ENCODE peak calls at places on chromosomes 12 and 14, in ten cellular contexts. One of them, this sample, is unnamed.

GRCh38 chr14:90808759-90809529 is 7.3 kb downstream of the TTC7B start:
- DNase-seq in A673: no peak
- DNase-seq in lung: no peak
- DNase-seq in pancreas: no peak
- DNase-seq in HFF-Myc: no peak
- DNase-seq in cardiac muscle cell: no peak
- DNase-seq in CD8-positive, alpha-beta T cell: no peak
- DNase-seq in lower lobe of right lung: no peak
- DNase-seq in tibial artery: no peak
- DNase-seq in fibroblast of lung: peak
- DNase-seq in this sample: no peak

GRCh38 chr12:10362828-10363664 is 26.8 kb downstream of the KLRK1 start:
- DNase-seq in fibroblast of lung: peak
- DNase-seq in cardiac muscle cell: no peak
- DNase-seq in lower lobe of right lung: no peak
- DNase-seq in HFF-Myc: no peak
- DNase-seq in A673: no peak
- DNase-seq in pancreas: no peak
- DNase-seq in lung: no peak
- DNase-seq in tibial artery: no peak
- DNase-seq in CD8-positive, alpha-beta T cell: no peak
- DNase-seq in this sample: no peak

GRCh38 chr14:91068642-91069041 is 8.2 kb upstream of the RPS6KA5 start:
- DNase-seq in tibial artery: no peak
- DNase-seq in CD8-positive, alpha-beta T cell: no peak
- DNase-seq in cardiac muscle cell: no peak
- DNase-seq in lung: no peak
- DNase-seq in A673: no peak
- DNase-seq in fibroblast of lung: peak
- DNase-seq in pancreas: no peak
- DNase-seq in HFF-Myc: no peak
- DNase-seq in lower lobe of right lung: no peak
- DNase-seq in this sample: no peak

GRCh38 chr12:67710582-67710981 is 62.0 kb downstream of the DYRK2 start:
- DNase-seq in cardiac muscle cell: no peak
- DNase-seq in A673: no peak
- DNase-seq in CD8-positive, alpha-beta T cell: no peak
- DNase-seq in pancreas: peak
- DNase-seq in tibial artery: peak
- DNase-seq in fibroblast of lung: peak
- DNase-seq in lower lobe of right lung: no peak
- DNase-seq in HFF-Myc: peak
- DNase-seq in lung: no peak
- DNase-seq in this sample: peak

GRCh38 chr12:51827925-51828818 is 20.3 kb downstream of the FIGNL2 start:
- DNase-seq in CD8-positive, alpha-beta T cell: no peak
- DNase-seq in fibroblast of lung: peak
- DNase-seq in lower lobe of right lung: peak
- DNase-seq in HFF-Myc: no peak
- DNase-seq in tibial artery: no peak
- DNase-seq in A673: no peak
- DNase-seq in cardiac muscle cell: no peak
- DNase-seq in lung: peak
- DNase-seq in pancreas: no peak
- DNase-seq in this sample: peak

GRCh38 chr12:106106129-106106566 is 32.6 kb downstream of the NUAK1 start:
- DNase-seq in cardiac muscle cell: no peak
- DNase-seq in pancreas: no peak
- DNase-seq in A673: no peak
- DNase-seq in tibial artery: no peak
- DNase-seq in lung: no peak
- DNase-seq in lower lobe of right lung: no peak
- DNase-seq in fibroblast of lung: peak
- DNase-seq in CD8-positive, alpha-beta T cell: no peak
- DNase-seq in HFF-Myc: no peak
- DNase-seq in this sample: no peak

GRCh38 chr12:52681551-52682380 is 1.6 kb upstream of the KRT1 start:
- DNase-seq in lower lobe of right lung: no peak
- DNase-seq in fibroblast of lung: no peak
- DNase-seq in lung: no peak
- DNase-seq in A673: no peak
- DNase-seq in CD8-positive, alpha-beta T cell: peak
- DNase-seq in cardiac muscle cell: no peak
- DNase-seq in pancreas: no peak
- DNase-seq in HFF-Myc: no peak
- DNase-seq in tibial artery: no peak
- DNase-seq in this sample: no peak

GRCh38 chr12:58530421-58531067 is 389.8 kb downstream of the LRIG3 start:
- DNase-seq in lung: no peak
- DNase-seq in CD8-positive, alpha-beta T cell: no peak
- DNase-seq in A673: no peak
- DNase-seq in tibial artery: no peak
- DNase-seq in cardiac muscle cell: no peak
- DNase-seq in lower lobe of right lung: no peak
- DNase-seq in fibroblast of lung: peak
- DNase-seq in HFF-Myc: no peak
- DNase-seq in pancreas: no peak
- DNase-seq in this sample: no peak

GRCh38 chr12:96034631-96035282 is 630 bp downstream of the LTA4H start:
- DNase-seq in tibial artery: peak
- DNase-seq in lung: peak
- DNase-seq in cardiac muscle cell: peak
- DNase-seq in lower lobe of right lung: peak
- DNase-seq in HFF-Myc: no peak
- DNase-seq in A673: peak
- DNase-seq in pancreas: no peak
- DNase-seq in fibroblast of lung: peak
- DNase-seq in CD8-positive, alpha-beta T cell: no peak
- DNase-seq in this sample: peak

GRCh38 chr14:105525861-105526780 is at the start of gene TMEM121:
- DNase-seq in lung: no peak
- DNase-seq in A673: peak
- DNase-seq in tibial artery: no peak
- DNase-seq in lower lobe of right lung: no peak
- DNase-seq in HFF-Myc: no peak
- DNase-seq in fibroblast of lung: no peak
- DNase-seq in cardiac muscle cell: peak
- DNase-seq in pancreas: no peak
- DNase-seq in CD8-positive, alpha-beta T cell: no peak
- DNase-seq in this sample: no peak

GRCh38 chr12:93876360-93876759 is 199.2 kb downstream of the CRADD start:
- DNase-seq in CD8-positive, alpha-beta T cell: no peak
- DNase-seq in fibroblast of lung: no peak
- DNase-seq in HFF-Myc: no peak
- DNase-seq in A673: no peak
- DNase-seq in cardiac muscle cell: no peak
- DNase-seq in pancreas: no peak
- DNase-seq in tibial artery: no peak
- DNase-seq in lung: no peak
- DNase-seq in lower lobe of right lung: no peak
- DNase-seq in this sample: no peak

GRCh38 chr12:89544730-89545184 is 18.9 kb upstream of the POC1B start:
- DNase-seq in lung: peak
- DNase-seq in HFF-Myc: peak
- DNase-seq in tibial artery: peak
- DNase-seq in fibroblast of lung: peak
- DNase-seq in CD8-positive, alpha-beta T cell: no peak
- DNase-seq in pancreas: peak
- DNase-seq in lower lobe of right lung: peak
- DNase-seq in A673: peak
- DNase-seq in cardiac muscle cell: peak
- DNase-seq in this sample: peak

GRCh38 chr14:20757963-20758362 is 10.2 kb upstream of the EDDM3B start:
- DNase-seq in lung: no peak
- DNase-seq in HFF-Myc: no peak
- DNase-seq in lower lobe of right lung: peak
- DNase-seq in tibial artery: no peak
- DNase-seq in fibroblast of lung: no peak
- DNase-seq in pancreas: peak
- DNase-seq in CD8-positive, alpha-beta T cell: peak
- DNase-seq in A673: peak
- DNase-seq in cardiac muscle cell: peak
- DNase-seq in this sample: peak

GRCh38 chr12:47730341-47730744 is 5.1 kb upstream of the ENDOU start:
- DNase-seq in A673: no peak
- DNase-seq in HFF-Myc: no peak
- DNase-seq in lower lobe of right lung: no peak
- DNase-seq in fibroblast of lung: peak
- DNase-seq in lung: no peak
- DNase-seq in pancreas: peak
- DNase-seq in tibial artery: no peak
- DNase-seq in CD8-positive, alpha-beta T cell: no peak
- DNase-seq in cardiac muscle cell: no peak
- DNase-seq in this sample: no peak

GRCh38 chr14:78259831-78260230 is 89.7 kb downstream of the NRXN3 start:
- DNase-seq in tibial artery: no peak
- DNase-seq in fibroblast of lung: peak
- DNase-seq in cardiac muscle cell: no peak
- DNase-seq in A673: no peak
- DNase-seq in lower lobe of right lung: no peak
- DNase-seq in lung: no peak
- DNase-seq in pancreas: no peak
- DNase-seq in HFF-Myc: no peak
- DNase-seq in CD8-positive, alpha-beta T cell: no peak
- DNase-seq in this sample: no peak
- TF ChIP-seq CTCF in tibial artery: no peak
- TF ChIP-seq CTCF in fibroblast of lung: no peak
- TF ChIP-seq CTCF in cardiac muscle cell: no peak
- TF ChIP-seq CTCF in A673: no peak
- TF ChIP-seq CTCF in lower lobe of right lung: no peak
- TF ChIP-seq CTCF in lung: no peak
- TF ChIP-seq CTCF in pancreas: no peak
- TF ChIP-seq CTCF in HFF-Myc: no peak
- TF ChIP-seq CTCF in CD8-positive, alpha-beta T cell: no peak
- TF ChIP-seq CTCF in this sample: no peak

GRCh38 chr14:80271389-80271788 is 60.1 kb upstream of the DIO2 start:
- DNase-seq in CD8-positive, alpha-beta T cell: no peak
- DNase-seq in lower lobe of right lung: no peak
- DNase-seq in fibroblast of lung: no peak
- DNase-seq in lung: no peak
- DNase-seq in HFF-Myc: no peak
- DNase-seq in A673: no peak
- DNase-seq in pancreas: no peak
- DNase-seq in cardiac muscle cell: no peak
- DNase-seq in tibial artery: no peak
- DNase-seq in this sample: no peak
- H3K4me3 ChIP-seq in CD8-positive, alpha-beta T cell: no peak
- H3K4me3 ChIP-seq in lower lobe of right lung: no peak
- H3K4me3 ChIP-seq in fibroblast of lung: no peak
- H3K4me3 ChIP-seq in lung: no peak
- H3K4me3 ChIP-seq in HFF-Myc: no peak
- H3K4me3 ChIP-seq in A673: no peak
- H3K4me3 ChIP-seq in pancreas: no peak
- H3K4me3 ChIP-seq in cardiac muscle cell: no peak
- H3K4me3 ChIP-seq in tibial artery: no peak
- H3K4me3 ChIP-seq in this sample: no peak

DNA sequence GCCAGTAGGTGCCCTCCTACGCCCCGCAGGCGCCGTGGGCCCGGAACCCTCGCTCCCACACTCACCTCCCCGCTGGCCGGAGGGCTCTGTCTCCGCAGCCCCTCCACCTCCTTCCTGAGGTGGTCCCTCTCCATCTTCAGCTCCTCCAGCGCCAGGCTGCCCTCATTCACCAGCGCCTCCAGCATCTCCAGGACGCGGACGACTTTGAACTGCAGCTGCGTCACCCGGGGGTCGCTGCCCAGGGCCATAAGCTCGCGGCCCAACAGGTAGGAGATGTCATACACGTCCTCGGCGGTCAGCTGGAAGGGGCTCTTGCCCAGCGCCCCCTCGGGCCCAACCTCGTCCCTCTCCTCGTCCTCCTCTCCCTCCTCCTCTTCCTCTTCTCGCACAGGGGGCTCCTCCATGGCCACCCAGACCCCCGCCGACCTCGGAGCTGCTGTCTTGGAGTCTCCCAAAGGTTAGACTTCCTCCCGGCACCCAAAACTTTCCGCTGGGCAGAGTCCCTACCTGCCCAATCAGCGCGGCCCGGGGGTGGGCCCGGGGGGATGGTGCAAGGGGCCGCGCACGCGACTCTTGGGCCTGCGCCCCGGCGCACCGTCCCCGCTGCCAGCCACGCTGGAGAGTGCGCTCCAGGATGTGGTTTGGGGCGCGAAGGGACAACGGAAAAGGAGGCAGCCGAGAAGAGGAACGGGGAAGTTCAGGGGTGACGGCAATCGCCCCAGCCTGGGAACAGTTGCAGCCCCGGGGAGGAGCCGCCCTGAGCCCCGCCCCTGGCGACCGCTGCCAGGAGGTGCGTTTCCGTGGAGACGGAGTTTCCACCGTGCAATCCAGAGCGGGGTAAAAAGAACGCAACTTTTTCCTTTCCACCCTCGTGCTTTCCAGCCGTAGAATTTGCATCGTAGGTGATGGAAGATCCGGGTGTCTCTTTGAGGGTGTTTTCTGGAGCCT is at the start of gene RILPL2:
- DNase-seq in lung: peak
- DNase-seq in CD8-positive, alpha-beta T cell: peak
- DNase-seq in fibroblast of lung: peak
- DNase-seq in cardiac muscle cell: peak
- DNase-seq in A673: peak
- DNase-seq in HFF-Myc: peak
- DNase-seq in lower lobe of right lung: peak
- DNase-seq in tibial artery: peak
- DNase-seq in pancreas: peak
- DNase-seq in this sample: peak
- TF ChIP-seq CTCF in lung: no peak
- TF ChIP-seq CTCF in CD8-positive, alpha-beta T cell: no peak
- TF ChIP-seq CTCF in fibroblast of lung: no peak
- TF ChIP-seq CTCF in cardiac muscle cell: no peak
- TF ChIP-seq CTCF in A673: no peak
- TF ChIP-seq CTCF in HFF-Myc: no peak
- TF ChIP-seq CTCF in lower lobe of right lung: no peak
- TF ChIP-seq CTCF in tibial artery: peak
- TF ChIP-seq CTCF in pancreas: no peak
- TF ChIP-seq CTCF in this sample: no peak

GRCh38 chr12:54359762-54360351 is 4.4 kb downstream of the GPR84 start:
- DNase-seq in lower lobe of right lung: no peak
- DNase-seq in lung: no peak
- DNase-seq in CD8-positive, alpha-beta T cell: no peak
- DNase-seq in A673: no peak
- DNase-seq in fibroblast of lung: no peak
- DNase-seq in tibial artery: no peak
- DNase-seq in HFF-Myc: no peak
- DNase-seq in cardiac muscle cell: no peak
- DNase-seq in pancreas: no peak
- DNase-seq in this sample: no peak
- H3K4me3 ChIP-seq in lower lobe of right lung: peak
- H3K4me3 ChIP-seq in lung: peak
- H3K4me3 ChIP-seq in CD8-positive, alpha-beta T cell: peak
- H3K4me3 ChIP-seq in A673: peak
- H3K4me3 ChIP-seq in fibroblast of lung: peak
- H3K4me3 ChIP-seq in tibial artery: peak
- H3K4me3 ChIP-seq in HFF-Myc: peak
- H3K4me3 ChIP-seq in cardiac muscle cell: peak
- H3K4me3 ChIP-seq in pancreas: peak
- H3K4me3 ChIP-seq in this sample: no peak

This sample was measured in mucosa of descending colon.